ENCODE peak calls at places on chromosomes 3 and 15, in four cellular contexts. J is activated naive CD8-positive, alpha-beta T cell treated with anti-CD3 and anti-CD28 coated beads, Interleukin-2, amount 10 ng/mL, durations not matched to agents 7 days and 5 days; W is stimulated activated CD8-positive, alpha-beta memory T cell treated with anti-CD3 and anti-CD28 coated beads, Interleukin-7, amount 100 ng/mL, for 1 hour; G is left colon. U is an unnamed sample.
A peak's percentile ranks its signal among the peaks of the same experiment; 100 is the strongest.

GRCh38 chr15:63348392-63348791 is 33.3 kb downstream of the CA12 start:
- DNase-seq in J (no peak), W (no peak), G (peak; percentile 78), U (peak; percentile 66)

GRCh38 chr15:39774688-39775267 is 7.9 kb downstream of the FSIP1 start:
- DNase-seq in J (peak; percentile 57), W (no peak), G (no peak), U (no peak)

GRCh38 chr15:67148196-67148701 is 82.8 kb downstream of the SMAD3 start:
- DNase-seq in J (no peak), W (no peak), G (peak; percentile 37), U (no peak)

GRCh38 chr3:188937389-188937788 is 234.4 kb upstream of the TPRG1 start:
- DNase-seq in J (no peak), W (no peak), G (no peak), U (no peak)

GRCh38 chr3:190983875-190984274 is 121.4 kb upstream of the GMNC start:
- DNase-seq in J (no peak), W (no peak), G (no peak), U (no peak)

GRCh38 chr3:10286596-10287295 is 6.0 kb downstream of the GHRL start:
- DNase-seq in J (no peak), W (no peak), G (no peak), U (no peak)

GRCh38 chr3:184354121-184354728 is 7.2 kb downstream of the CLCN2 start:
- DNase-seq in J (peak; percentile 68), W (peak; percentile 42), G (peak; percentile 80), U (peak; percentile 82)

GRCh38 chr15:74208901-74209559 is 6.4 kb upstream of the STRA6 start:
- DNase-seq in J (no peak), W (no peak), G (no peak), U (no peak)

GRCh38 chr15:62269504-62269903 is 104.4 kb upstream of the C2CD4B start:
- DNase-seq in J (no peak), W (no peak), G (no peak), U (no peak)

GRCh38 chr15:100728371-100729201 is 126.2 kb downstream of the ASB7 start:
- DNase-seq in J (no peak), W (no peak), G (no peak), U (no peak)

GRCh38 chr3:49908378-49909199 is 4.9 kb upstream of the MST1R start:
- DNase-seq in J (no peak), W (no peak), G (no peak), U (no peak)

GRCh38 chr3:82474140-82474539 is 712.7 kb upstream of the GBE1 start:
- DNase-seq in J (no peak), W (no peak), G (no peak), U (no peak)